ENCODE peak calls at places on chromosomes 12 and 14, in five cellular contexts. One of them, this sample, is unnamed.
A peak's percentile ranks its signal among the peaks of the same experiment; 100 is the strongest.

GRCh38 chr12:19220861-19221466 is 91.4 kb downstream of the PLEKHA5 start:
- DNase-seq in MM.1S: no peak
- DNase-seq in OCI-LY7: no peak
- DNase-seq in H9: no peak
- DNase-seq in fibroblast of lung: peak; percentile 70
- DNase-seq in this sample: peak; percentile 67

GRCh38 chr12:47709277-47710048 is 3.6 kb upstream of the RPAP3 start:
- DNase-seq in fibroblast of lung: no peak
- DNase-seq in MM.1S: no peak
- DNase-seq in H9: no peak
- DNase-seq in OCI-LY7: peak; percentile 29
- DNase-seq in this sample: no peak

GRCh38 chr12:70031046-70031445 is 206.0 kb downstream of the MYRFL start:
- DNase-seq in MM.1S: no peak
- DNase-seq in OCI-LY7: no peak
- DNase-seq in fibroblast of lung: no peak
- DNase-seq in H9: peak; percentile 56
- DNase-seq in this sample: no peak

GRCh38 chr12:120892265-120892664 is 11.9 kb downstream of the SPPL3 start:
- DNase-seq in H9: no peak
- DNase-seq in MM.1S: no peak
- DNase-seq in OCI-LY7: no peak
- DNase-seq in fibroblast of lung: no peak
- DNase-seq in this sample: no peak

GRCh38 chr12:105855691-105856405 is 282.9 kb downstream of the NUAK1 start:
- DNase-seq in MM.1S: no peak
- DNase-seq in OCI-LY7: no peak
- DNase-seq in fibroblast of lung: no peak
- DNase-seq in H9: no peak
- DNase-seq in this sample: no peak

GRCh38 chr12:9509464-9510166 is 98.1 kb downstream of the KLRB1 start:
- DNase-seq in OCI-LY7: peak; percentile 0
- DNase-seq in H9: no peak
- DNase-seq in MM.1S: no peak
- DNase-seq in fibroblast of lung: peak; percentile 65
- DNase-seq in this sample: no peak

GRCh38 chr14:70268760-70269159 is 80.0 kb upstream of the SLC8A3 start:
- DNase-seq in fibroblast of lung: no peak
- DNase-seq in MM.1S: no peak
- DNase-seq in H9: no peak
- DNase-seq in OCI-LY7: no peak
- DNase-seq in this sample: no peak

GRCh38 chr12:78392918-78393317 is 471.7 kb upstream of the SYT1 start:
- DNase-seq in MM.1S: no peak
- DNase-seq in H9: no peak
- DNase-seq in fibroblast of lung: peak; percentile 62
- DNase-seq in OCI-LY7: peak; percentile 40
- DNase-seq in this sample: peak; percentile 56

GRCh38 chr14:94890755-94891154 is 120.8 kb upstream of the GSC start:
- DNase-seq in OCI-LY7: no peak
- DNase-seq in fibroblast of lung: no peak
- DNase-seq in MM.1S: no peak
- DNase-seq in H9: no peak
- DNase-seq in this sample: no peak

GRCh38 chr14:71471604-71472003 is 460.6 kb upstream of the RGS6 start:
- DNase-seq in MM.1S: no peak
- DNase-seq in H9: no peak
- DNase-seq in fibroblast of lung: no peak
- DNase-seq in OCI-LY7: no peak
- DNase-seq in this sample: no peak

GRCh38 chr12:15787801-15788200 is 1.4 kb downstream of the EPS8 start:
- DNase-seq in fibroblast of lung: no peak
- DNase-seq in MM.1S: no peak
- DNase-seq in H9: no peak
- DNase-seq in OCI-LY7: no peak
- DNase-seq in this sample: no peak

GRCh38 chr12:93025145-93026103 is 96.3 kb upstream of the EEA1 start:
- DNase-seq in fibroblast of lung: peak; percentile 84
- DNase-seq in MM.1S: peak; percentile 74
- DNase-seq in OCI-LY7: peak; percentile 40
- DNase-seq in H9: no peak
- DNase-seq in this sample: peak; percentile 72

GRCh38 chr14:61837336-61838229 is 75.4 kb downstream of the SNAPC1 start:
- DNase-seq in fibroblast of lung: peak; percentile 81
- DNase-seq in H9: peak; percentile 73
- DNase-seq in MM.1S: peak; percentile 38
- DNase-seq in OCI-LY7: peak; percentile 83
- DNase-seq in this sample: peak; percentile 97

DNA sequence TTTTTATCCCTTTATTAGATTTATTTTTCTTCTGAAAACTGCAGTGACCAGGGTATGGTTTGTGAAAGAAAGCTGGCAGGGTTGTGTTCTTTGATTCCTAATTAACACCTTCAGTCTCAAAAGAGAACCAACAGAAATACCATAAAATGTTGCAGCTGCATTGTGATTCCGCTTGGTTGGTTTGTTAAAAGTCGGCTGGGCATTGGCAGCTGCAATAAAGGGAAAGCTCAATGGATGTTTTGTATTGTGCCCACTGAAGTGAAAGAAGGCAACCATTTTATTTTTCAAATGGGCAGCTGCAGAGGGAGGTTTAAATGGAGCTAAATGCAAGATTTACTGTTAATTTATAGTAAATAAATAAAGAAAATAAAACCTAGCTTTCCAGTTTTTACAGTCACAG is 16.7 kb downstream of the LGR5 start:
- DNase-seq in MM.1S: no peak
- DNase-seq in OCI-LY7: peak; percentile 20
- DNase-seq in fibroblast of lung: no peak
- DNase-seq in H9: no peak
- DNase-seq in this sample: no peak
- H2AFZ ChIP-seq in MM.1S: no peak overlapping the region
- H2AFZ ChIP-seq in OCI-LY7: no peak overlapping the region
- H2AFZ ChIP-seq in fibroblast of lung: no peak overlapping the region
- H2AFZ ChIP-seq in H9: no peak overlapping the region
- H2AFZ ChIP-seq in this sample: no peak overlapping the region

GRCh38 chr14:101077511-101078074 is 174.1 kb upstream of the RTL1 start:
- DNase-seq in MM.1S: no peak
- DNase-seq in fibroblast of lung: no peak
- DNase-seq in H9: peak; percentile 88
- DNase-seq in OCI-LY7: no peak
- DNase-seq in this sample: no peak

GRCh38 chr14:101075801-101076413 is 172.4 kb upstream of the RTL1 start:
- DNase-seq in OCI-LY7: no peak
- DNase-seq in H9: no peak
- DNase-seq in fibroblast of lung: no peak
- DNase-seq in MM.1S: no peak
- DNase-seq in this sample: no peak

GRCh38 chr14:101075025-101075800 is 171.7 kb upstream of the RTL1 start:
- DNase-seq in MM.1S: no peak
- DNase-seq in OCI-LY7: no peak
- DNase-seq in fibroblast of lung: no peak
- DNase-seq in H9: no peak
- DNase-seq in this sample: no peak

GRCh38 chr14:101078105-101078891 is 174.8 kb upstream of the RTL1 start:
- DNase-seq in OCI-LY7: no peak
- DNase-seq in fibroblast of lung: no peak
- DNase-seq in H9: no peak
- DNase-seq in MM.1S: no peak
- DNase-seq in this sample: no peak

DNA sequence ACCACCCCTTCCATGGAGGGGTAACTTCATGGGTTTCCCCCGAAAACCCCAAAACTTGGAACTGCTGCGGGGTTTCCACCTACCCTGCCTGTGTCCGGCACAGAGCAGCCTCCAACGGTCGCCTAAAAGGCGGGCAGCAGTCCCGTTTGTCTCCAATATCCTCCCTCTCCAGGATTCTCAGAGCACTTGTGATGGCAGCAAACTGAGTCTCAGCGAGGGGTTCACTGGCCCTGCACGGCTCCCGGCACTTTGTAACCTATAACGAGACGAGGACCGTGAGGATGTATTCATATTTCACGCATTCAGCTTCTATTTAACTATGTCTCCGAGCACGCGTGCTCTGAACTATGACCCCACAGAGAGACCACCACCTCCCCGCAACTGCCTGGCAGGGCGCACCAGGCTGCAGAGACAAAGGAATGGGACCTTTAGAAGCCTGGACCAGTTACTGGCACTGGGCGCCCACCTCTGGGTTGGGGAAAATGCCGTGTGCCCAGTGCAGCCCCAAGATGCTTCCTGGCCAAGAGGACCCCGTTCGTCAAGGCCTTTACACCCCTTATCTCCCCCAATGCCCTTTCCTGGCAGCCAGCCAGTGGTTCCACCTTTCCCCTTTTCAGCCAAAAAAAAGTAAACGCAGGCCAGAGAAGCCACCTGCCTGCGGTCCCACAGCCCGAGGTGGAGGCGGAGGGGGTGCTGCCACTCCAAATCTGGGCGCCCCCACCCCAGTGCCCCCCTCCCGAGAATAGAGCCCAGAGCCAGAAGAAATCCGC is 173.1 kb upstream of the RTL1 start:
- DNase-seq in OCI-LY7: no peak
- DNase-seq in MM.1S: no peak
- DNase-seq in H9: no peak
- DNase-seq in fibroblast of lung: no peak
- DNase-seq in this sample: no peak
- H3K4me2 ChIP-seq in OCI-LY7: no peak overlapping the region
- H3K4me2 ChIP-seq in MM.1S: no peak overlapping the region
- H3K4me2 ChIP-seq in H9: peak overlapping the region; percentile 33
- H3K4me2 ChIP-seq in fibroblast of lung: no peak overlapping the region
- H3K4me2 ChIP-seq in this sample: no peak overlapping the region

DNA sequence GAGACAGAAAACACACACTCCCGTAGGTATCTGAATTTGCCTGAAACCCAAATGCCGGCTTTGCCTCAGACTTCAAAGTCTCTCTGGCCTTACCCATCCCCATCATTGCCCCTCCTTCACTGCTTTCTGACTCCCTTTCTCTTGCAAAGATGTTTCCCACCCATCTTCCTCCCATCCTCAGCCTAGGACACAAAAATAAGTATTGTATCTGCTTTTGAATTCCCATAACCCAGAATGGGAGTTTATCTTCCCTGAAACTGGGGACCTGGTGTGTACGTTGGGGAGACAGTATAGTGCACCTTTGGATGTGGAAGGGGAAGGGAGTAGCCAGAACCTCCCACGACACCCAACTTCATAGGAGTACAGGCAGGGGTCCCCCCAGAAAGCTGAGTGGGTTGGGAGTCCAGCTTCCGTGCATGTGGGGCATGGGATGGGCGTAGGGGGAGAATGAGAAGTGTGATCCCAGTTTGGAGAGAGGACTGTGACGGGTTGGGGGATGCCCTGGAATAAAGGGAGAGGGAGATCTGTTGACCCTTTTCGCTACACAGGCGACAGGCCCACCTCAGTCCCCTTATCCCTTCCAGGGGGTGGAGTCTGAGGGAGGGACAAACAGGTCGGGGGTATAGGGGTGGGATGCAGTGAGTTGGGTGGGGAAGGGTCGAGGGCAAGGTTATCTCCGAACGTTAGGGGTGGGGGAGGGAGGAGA is 488 bp upstream of the KIF5A start:
- DNase-seq in MM.1S: no peak
- DNase-seq in fibroblast of lung: no peak
- DNase-seq in OCI-LY7: no peak
- DNase-seq in H9: no peak
- DNase-seq in this sample: no peak
- H2AFZ ChIP-seq in MM.1S: peak overlapping the region; percentile 80
- H2AFZ ChIP-seq in fibroblast of lung: no peak overlapping the region
- H2AFZ ChIP-seq in OCI-LY7: peak overlapping the region; percentile 34
- H2AFZ ChIP-seq in H9: no peak overlapping the region
- H2AFZ ChIP-seq in this sample: no peak overlapping the region

GRCh38 chr12:31807773-31808097 is 78.9 kb upstream of the AMN1 start:
- DNase-seq in H9: no peak
- DNase-seq in fibroblast of lung: no peak
- DNase-seq in OCI-LY7: no peak
- DNase-seq in MM.1S: no peak
- DNase-seq in this sample: no peak
- H3K4me2 ChIP-seq in H9: no peak overlapping the region
- H3K4me2 ChIP-seq in fibroblast of lung: no peak overlapping the region
- H3K4me2 ChIP-seq in OCI-LY7: peak overlapping the region; percentile 21
- H3K4me2 ChIP-seq in MM.1S: no peak overlapping the region
- H3K4me2 ChIP-seq in this sample: no peak overlapping the region

DNA sequence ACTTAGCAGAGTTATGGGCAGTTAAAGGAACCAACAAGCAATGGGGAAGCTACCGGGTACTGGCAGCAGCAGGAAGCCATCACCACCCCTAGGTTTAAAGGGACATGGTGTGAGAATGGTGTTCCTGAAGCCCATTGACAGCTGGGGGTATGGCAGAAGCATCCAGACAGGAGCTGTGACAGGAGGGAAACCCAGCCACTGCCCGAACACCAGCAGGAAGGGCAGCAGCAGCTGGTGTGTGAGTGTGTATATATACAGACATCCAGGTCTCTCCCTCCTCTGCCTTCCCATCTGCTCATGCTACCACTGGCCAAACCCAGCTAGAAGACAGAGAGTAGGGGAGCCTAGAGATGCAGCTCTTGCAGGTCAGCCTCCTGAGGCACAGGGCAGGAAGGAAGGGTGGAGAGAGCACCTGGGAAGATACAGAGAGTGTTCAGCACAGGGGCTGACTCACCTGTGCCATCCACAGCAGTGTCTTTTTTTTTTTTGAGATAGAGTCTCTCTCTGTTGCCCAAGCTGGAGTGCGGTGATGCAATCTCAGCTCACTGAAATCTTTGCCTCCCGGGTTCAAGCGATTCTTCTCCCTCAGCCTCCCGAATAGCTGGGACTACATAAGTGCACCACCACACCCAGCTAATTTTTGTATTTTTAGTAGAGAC is 9.2 kb upstream of the ADCK1 start:
- DNase-seq in OCI-LY7: no peak
- DNase-seq in H9: no peak
- DNase-seq in MM.1S: no peak
- DNase-seq in fibroblast of lung: no peak
- DNase-seq in this sample: no peak
- H2AFZ ChIP-seq in OCI-LY7: peak overlapping the region; percentile 19
- H2AFZ ChIP-seq in H9: no peak overlapping the region
- H2AFZ ChIP-seq in MM.1S: no peak overlapping the region
- H2AFZ ChIP-seq in fibroblast of lung: no peak overlapping the region
- H2AFZ ChIP-seq in this sample: no peak overlapping the region

GRCh38 chr12:54022960-54023884 is 5.0 kb upstream of the HOXC6 start:
- DNase-seq in MM.1S: no peak
- DNase-seq in H9: no peak
- DNase-seq in fibroblast of lung: no peak
- DNase-seq in OCI-LY7: no peak
- DNase-seq in this sample: no peak
- H3K4me2 ChIP-seq in MM.1S: no peak overlapping the region
- H3K4me2 ChIP-seq in H9: no peak overlapping the region
- H3K4me2 ChIP-seq in fibroblast of lung: no peak overlapping the region
- H3K4me2 ChIP-seq in OCI-LY7: peak overlapping the region; percentile 16
- H3K4me2 ChIP-seq in this sample: no peak overlapping the region

This sample was measured in PC-3.